ENCODE peak calls at places on chromosome 11, in ten cellular contexts. J, X, K, Z, H, V, W, R, D and P are unnamed samples.

GRCh38 chr11:43924112-43924855 is 18.2 kb upstream of the C11orf96 start:
- DNase-seq in K (no peak), V (no peak), D (no peak), R (no peak), J (no peak), H (no peak), W (no peak), X (no peak), Z (no peak), P (no peak)

GRCh38 chr11:36364551-36364950 is 68.5 kb downstream of the PRR5L start:
- DNase-seq in D (no peak), H (no peak), J (no peak), R (no peak), K (no peak), Z (no peak), X (no peak), W (no peak), V (no peak), P (no peak)

GRCh38 chr11:86103808-86104207 is 34.9 kb upstream of the PICALM start:
- DNase-seq in D (no peak), R (no peak), X (no peak), Z (no peak), V (no peak), K (no peak), H (no peak), J (no peak), W (no peak), P (no peak)

GRCh38 chr11:30665067-30665466 is 78.9 kb upstream of the MPPED2 start:
- DNase-seq in K (no peak), J (no peak), V (no peak), Z (no peak), W (no peak), H (no peak), X (no peak), R (no peak), D (no peak), P (no peak)

GRCh38 chr11:79768343-79768742 is 327.5 kb upstream of the TENM4 start:
- DNase-seq in Z (no peak), R (no peak), X (no peak), H (no peak), W (no peak), J (no peak), D (no peak), K (no peak), V (no peak), P (no peak)

GRCh38 chr11:73951797-73952196 is 971 bp downstream of the DNAJB13 start:
- DNase-seq in H (no peak), X (no peak), R (no peak), D (no peak), Z (no peak), J (no peak), K (no peak), V (no peak), W (no peak), P (no peak)

GRCh38 chr11:117315285-117316196 is 515 bp downstream of the BACE1 start:
- DNase-seq in D (no peak), V (peak), H (no peak), R (peak), W (no peak), Z (no peak), X (no peak), J (peak), K (no peak), P (no peak)

GRCh38 chr11:77080643-77081210 is 14.0 kb downstream of the CAPN5 start:
- DNase-seq in J (no peak), R (no peak), Z (no peak), W (no peak), X (no peak), K (no peak), D (no peak), V (no peak), H (no peak), P (no peak)

GRCh38 chr11:12961615-12962014 is 47.5 kb upstream of the RASSF10 start:
- DNase-seq in W (no peak), V (no peak), J (no peak), R (no peak), D (no peak), H (no peak), K (no peak), X (peak), Z (no peak), P (no peak)

GRCh38 chr11:73856001-73856663 is 20.5 kb downstream of the COA4 start:
- DNase-seq in K (no peak), X (no peak), V (no peak), H (no peak), W (no peak), J (no peak), Z (peak), R (no peak), D (peak), P (no peak)

GRCh38 chr11:288328-289144 is at the start of gene PGGHG:
- DNase-seq in Z (no peak), K (no peak), R (peak), V (no peak), J (no peak), D (no peak), W (no peak), H (peak), X (no peak), P (peak)

GRCh38 chr11:33089776-33090175 is 50.4 kb downstream of the TCP11L1 start:
- DNase-seq in K (no peak), J (no peak), Z (no peak), R (no peak), D (no peak), V (no peak), X (peak), W (no peak), H (peak), P (no peak)

GRCh38 chr11:35009941-35010337 is 93.5 kb downstream of the PDHX start:
- DNase-seq in D (no peak), Z (no peak), V (no peak), X (peak), W (no peak), R (no peak), J (no peak), H (no peak), K (no peak), P (no peak)

GRCh38 chr11:117818036-117818858 is 6.3 kb downstream of the FXYD2 start:
- DNase-seq in R (no peak), W (no peak), K (no peak), V (peak), J (peak), D (no peak), Z (no peak), H (no peak), X (peak), P (no peak)

GRCh38 chr11:80007616-80008015 is 566.8 kb upstream of the TENM4 start:
- DNase-seq in X (no peak), W (no peak), H (no peak), Z (no peak), K (no peak), D (no peak), J (no peak), R (no peak), V (no peak), P (no peak)

GRCh38 chr11:113505541-113506375 is 30.6 kb upstream of the DRD2 start:
- DNase-seq in J (no peak), V (no peak), Z (peak), H (no peak), D (peak), K (no peak), R (no peak), W (no peak), X (peak), P (no peak)

GRCh38 chr11:99066609-99067008 is 45.9 kb downstream of the CNTN5 start:
- DNase-seq in K (no peak), W (no peak), Z (no peak), J (no peak), R (no peak), H (no peak), D (no peak), V (no peak), X (no peak), P (no peak)

GRCh38 chr11:85939099-85940015 is 84.2 kb downstream of the CCDC83 start:
- DNase-seq in W (no peak), R (no peak), Z (no peak), J (no peak), V (no peak), D (no peak), X (no peak), K (no peak), H (no peak), P (no peak)

GRCh38 chr11:74932169-74932568 is 16.7 kb downstream of the XRRA1 start:
- DNase-seq in D (no peak), Z (no peak), W (no peak), J (no peak), R (no peak), X (no peak), H (no peak), V (no peak), K (no peak), P (no peak)

GRCh38 chr11:58471892-58472291 is 29.9 kb upstream of the OR5B12 start:
- DNase-seq in Z (no peak), J (no peak), W (no peak), V (no peak), K (no peak), R (no peak), D (no peak), H (no peak), X (no peak), P (no peak)

GRCh38 chr11:58926695-58927094 is 12.6 kb upstream of the GLYATL1 start:
- DNase-seq in W (no peak), Z (no peak), D (no peak), J (no peak), V (no peak), K (no peak), X (peak), H (no peak), R (no peak), P (no peak)

GRCh38 chr11:59510917-59511589 is at the start of gene OR4D9:
- DNase-seq in H (no peak), J (no peak), D (no peak), X (no peak), V (no peak), Z (no peak), R (no peak), W (no peak), K (no peak), P (no peak)